ENCODE peak calls at places on chromosomes 4 and X, in seven cellular contexts. C, I, Q, A, W, D and B are unnamed samples.

GRCh38 chrX:113157496-113157895 is 316.9 kb upstream of the AMOT start:
- DNase-seq in C (no peak), Q (no peak), A (no peak), W (no peak), D (no peak), I (no peak), B (no peak)

GRCh38 chrX:45758319-45758718 is 557.6 kb upstream of the DIPK2B start:
- DNase-seq in A (no peak), Q (no peak), C (no peak), D (no peak), W (no peak), I (no peak), B (no peak)

GRCh38 chr4:82893942-82894341 is 3.0 kb upstream of the SEC31A start:
- DNase-seq in A (no peak), D (no peak), C (no peak), Q (no peak), W (no peak), I (no peak), B (no peak)

GRCh38 chr4:176957353-176958118 is 164.8 kb upstream of the VEGFC start:
- DNase-seq in I (no peak), Q (no peak), D (no peak), W (no peak), A (no peak), C (no peak), B (no peak)

GRCh38 chr4:88335092-88335665 is 43.5 kb upstream of the HERC6 start:
- DNase-seq in Q (no peak), D (no peak), W (no peak), I (no peak), A (no peak), C (no peak), B (peak; percentile 30)

GRCh38 chrX:21056636-21057035 is 317.6 kb upstream of the CNKSR2 start:
- DNase-seq in C (no peak), W (no peak), D (no peak), I (no peak), A (no peak), Q (no peak), B (no peak)

GRCh38 chr4:25065901-25066610 is 35.3 kb upstream of the LGI2 start:
- DNase-seq in C (no peak), I (no peak), Q (no peak), D (no peak), A (no peak), W (no peak), B (no peak)

GRCh38 chr4:121462660-121463261 is 81.9 kb upstream of the QRFPR start:
- DNase-seq in I (no peak), W (no peak), D (peak; percentile 15), A (no peak), Q (no peak), C (no peak), B (no peak)

GRCh38 chrX:1472975-1473374 is 20.3 kb upstream of the ASMTL start:
- DNase-seq in Q (no peak), I (no peak), W (peak; percentile 25), C (no peak), D (no peak), A (no peak), B (no peak)

GRCh38 chr4:182101618-182102017 is 141.6 kb upstream of the TENM3 start:
- DNase-seq in I (no peak), D (no peak), C (no peak), Q (no peak), W (no peak), A (no peak), B (no peak)

DNA sequence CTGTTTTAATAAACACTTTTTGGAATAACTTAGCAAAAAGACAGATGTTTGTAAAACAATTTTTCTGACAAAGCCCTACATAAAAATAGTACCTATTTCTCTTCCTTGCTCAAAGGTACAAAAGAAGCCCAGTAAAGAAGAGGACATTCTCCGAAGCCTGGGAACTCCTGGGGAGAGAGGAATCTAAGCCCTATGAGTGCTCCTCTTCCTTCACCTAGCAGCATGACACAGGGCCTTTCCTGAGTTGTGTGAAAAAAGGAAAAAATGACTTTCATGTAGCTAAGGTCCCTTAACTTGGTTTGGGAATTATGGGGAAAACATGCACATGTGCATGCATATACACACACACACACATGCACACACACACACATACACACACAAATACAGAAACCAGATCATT is 586.9 kb downstream of the TMA16 start:
- DNase-seq in W (no peak), I (no peak), A (no peak), C (no peak), D (no peak), Q (no peak), B (no peak)
- H3K27ac ChIP-seq in W (no peak overlapping the region), I (no peak overlapping the region), A (no peak overlapping the region), C (no peak overlapping the region), D (no peak overlapping the region), Q (no peak overlapping the region), B (no peak overlapping the region)

DNA sequence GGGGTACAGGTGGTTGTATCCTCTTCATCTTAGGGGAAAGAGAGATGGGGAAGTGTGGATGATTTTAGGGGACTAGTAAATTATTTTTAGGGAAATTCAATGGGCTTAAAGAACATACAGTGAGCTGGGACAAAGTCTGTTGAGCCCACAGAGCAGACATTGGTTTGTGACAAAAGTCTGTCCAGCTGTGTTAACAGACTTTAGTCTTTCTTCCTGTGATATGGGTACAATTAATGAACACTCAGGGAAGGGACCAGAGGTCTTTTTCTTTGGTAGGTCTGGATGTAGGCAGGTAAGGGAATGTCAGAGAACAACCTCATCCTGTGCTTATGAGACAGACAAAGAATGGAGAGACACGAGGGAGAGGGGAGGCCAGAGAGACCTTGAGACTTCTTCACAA is 2.0 kb downstream of the CLRN2 start:
- DNase-seq in W (no peak), C (no peak), Q (no peak), A (no peak), I (no peak), D (no peak), B (no peak)
- H3K27ac ChIP-seq in W (no peak overlapping the region), C (peak overlapping the region; percentile 94), Q (no peak overlapping the region), A (peak overlapping the region; percentile 97), I (no peak overlapping the region), D (no peak overlapping the region), B (no peak overlapping the region)

GRCh38 chrX:11366998-11367595 is 73.9 kb downstream of the AMELX start:
- DNase-seq in C (no peak), D (no peak), W (no peak), Q (no peak), A (no peak), I (no peak), B (no peak)
- H3K27ac ChIP-seq in C (no peak overlapping the region), D (no peak overlapping the region), W (no peak overlapping the region), Q (no peak overlapping the region), A (no peak overlapping the region), I (no peak overlapping the region), B (no peak overlapping the region)

GRCh38 chr4:169244210-169244609 is 26.5 kb downstream of the SH3RF1 start:
- DNase-seq in I (no peak), A (no peak), W (no peak), C (no peak), Q (no peak), D (no peak), B (no peak)
- H3K27ac ChIP-seq in I (peak overlapping the region; percentile 53), A (peak overlapping the region; percentile 12), W (peak overlapping the region; percentile 28), C (no peak overlapping the region), Q (no peak overlapping the region), D (no peak overlapping the region), B (peak overlapping the region; percentile 0)

GRCh38 chrX:122119361-122119760 is 1064.7 kb upstream of the GRIA3 start:
- DNase-seq in I (no peak), C (no peak), Q (no peak), W (no peak), A (no peak), D (no peak), B (no peak)

GRCh38 chrX:122115604-122116003 is 1068.2 kb downstream of the GLUD2 start:
- DNase-seq in Q (no peak), D (no peak), A (no peak), I (no peak), W (no peak), C (no peak), B (no peak)

GRCh38 chrX:122113376-122113775 is 1066.0 kb downstream of the GLUD2 start:
- DNase-seq in W (no peak), C (no peak), D (no peak), A (no peak), Q (no peak), I (no peak), B (no peak)

DNA sequence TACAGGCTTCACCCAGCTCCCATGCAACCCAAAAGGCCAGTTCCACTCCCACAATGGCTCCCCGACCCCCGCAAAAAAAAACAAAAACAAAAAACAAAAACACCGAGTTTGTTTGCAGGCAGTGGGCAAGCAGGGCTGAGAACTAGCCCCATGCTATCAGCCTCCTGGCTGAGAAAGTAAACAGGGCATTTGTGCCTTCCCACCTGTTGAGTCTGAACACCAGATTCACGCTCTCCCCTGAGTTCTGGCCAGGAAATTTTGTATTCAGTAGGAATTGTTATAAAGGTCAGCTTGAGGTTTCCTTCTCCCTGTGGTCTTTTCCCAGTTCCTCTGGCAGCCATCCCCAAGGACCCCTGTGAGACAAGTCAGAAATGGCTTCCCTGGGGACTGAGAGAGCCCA is 1066.5 kb downstream of the GLUD2 start:
- DNase-seq in I (no peak), A (no peak), Q (no peak), W (no peak), D (no peak), C (no peak), B (no peak)
- H3K27ac ChIP-seq in I (no peak overlapping the region), A (no peak overlapping the region), Q (no peak overlapping the region), W (no peak overlapping the region), D (no peak overlapping the region), C (no peak overlapping the region), B (no peak overlapping the region)